ENCODE peak calls at places on chromosomes 7 and 10, in four cellular contexts. U, K, R and C are unnamed samples.

GRCh38 chr7:133904766-133905165 is 222.4 kb upstream of the LRGUK start:
- DNase-seq in U (no peak), K (no peak), R (no peak), C (no peak)

GRCh38 chr10:101284171-101285092 is 55.2 kb upstream of the LBX1 start:
- DNase-seq in U (no peak), K (peak), R (no peak), C (no peak)

GRCh38 chr7:82335927-82336326 is 107.7 kb downstream of the CACNA2D1 start:
- DNase-seq in U (peak), K (peak), R (peak), C (peak)

GRCh38 chr7:115748123-115748738 is 282.3 kb downstream of the TFEC start:
- DNase-seq in U (no peak), K (peak), R (no peak), C (no peak)

GRCh38 chr7:99204078-99204477 is 3.8 kb downstream of the KPNA7 start:
- DNase-seq in U (no peak), K (no peak), R (no peak), C (no peak)

GRCh38 chr7:83547526-83547925 is 101.4 kb downstream of the SEMA3E start:
- DNase-seq in U (peak), K (peak), R (peak), C (peak)

GRCh38 chr10:13352519-13352918 is 4.4 kb upstream of the SEPHS1 start:
- DNase-seq in U (no peak), K (no peak), R (no peak), C (peak)

GRCh38 chr7:1271656-1272055 is 39.0 kb downstream of the UNCX start:
- DNase-seq in U (no peak), K (no peak), R (no peak), C (no peak)

GRCh38 chr7:31370610-31371009 is 30.1 kb upstream of the NEUROD6 start:
- DNase-seq in U (no peak), K (no peak), R (no peak), C (no peak)

GRCh38 chr7:95330194-95331003 is 6.1 kb upstream of the PON1 start:
- DNase-seq in U (no peak), K (no peak), R (no peak), C (no peak)